ENCODE peak calls at places on chromosomes 3 and 15, in ten cellular contexts. D is CD8-positive, alpha-beta memory T cell; C is spleen; Q is tibial artery; B is transverse colon; E is IMR-90; T is kidney; R is testis; N is CD4-positive, alpha-beta memory T cell; O is astrocyte. X is an unnamed sample. For H3K4me1, the result is how much of the 10 kb centered on the place peaks cover.

GRCh38 chr3:27423463-27423862 is 54.3 kb upstream of the NEK10 start:
- DNase-seq in C (no peak), N (no peak), T (no peak), Q (no peak), B (no peak), O (peak), D (no peak), R (no peak), E (peak), X (no peak)

GRCh38 chr3:98326945-98327344 is 26.7 kb upstream of the OR5K4 start:
- DNase-seq in R (no peak), E (no peak), O (no peak), D (no peak), C (no peak), Q (no peak), B (no peak), N (no peak), T (no peak), X (no peak)

GRCh38 chr3:27684302-27684701 is 37.8 kb downstream of the EOMES start:
- DNase-seq in B (no peak), E (no peak), T (no peak), N (no peak), R (no peak), C (no peak), O (no peak), D (no peak), Q (no peak), X (no peak)

GRCh38 chr3:101720851-101721649 is 3.4 kb upstream of the CEP97 start:
- DNase-seq in O (peak), E (peak), C (no peak), N (no peak), D (no peak), T (no peak), Q (no peak), B (no peak), R (no peak), X (no peak)

GRCh38 chr3:177236704-177237103 is 39.4 kb upstream of the TBL1XR1 start:
- DNase-seq in R (no peak), D (no peak), O (no peak), E (peak), B (no peak), C (no peak), N (no peak), T (no peak), Q (no peak), X (no peak)

GRCh38 chr15:99230867-99231266 is 18.5 kb downstream of the TTC23 start:
- DNase-seq in B (no peak), R (no peak), N (no peak), C (no peak), Q (no peak), E (no peak), O (no peak), T (no peak), D (no peak), X (no peak)

GRCh38 chr3:52086939-52087675 is 30.7 kb upstream of the DUSP7 start:
- DNase-seq in R (no peak), T (peak), N (no peak), C (peak), B (no peak), Q (no peak), O (peak), E (peak), D (no peak), X (peak)

GRCh38 chr3:142209655-142210054 is 15.7 kb downstream of the GK5 start:
- DNase-seq in R (peak), T (no peak), Q (peak), O (peak), N (no peak), E (peak), B (no peak), C (no peak), D (no peak), X (no peak)

GRCh38 chr3:46098319-46098761 is 71.1 kb upstream of the XCR1 start:
- DNase-seq in E (peak), D (no peak), C (peak), N (peak), Q (peak), B (peak), O (peak), T (no peak), R (peak), X (peak)

GRCh38 chr3:51686512-51687215 is 15.6 kb downstream of the TEX264 start:
- DNase-seq in E (peak), O (peak), B (peak), D (peak), N (peak), T (peak), Q (no peak), C (peak), R (peak), X (peak)

DNA sequence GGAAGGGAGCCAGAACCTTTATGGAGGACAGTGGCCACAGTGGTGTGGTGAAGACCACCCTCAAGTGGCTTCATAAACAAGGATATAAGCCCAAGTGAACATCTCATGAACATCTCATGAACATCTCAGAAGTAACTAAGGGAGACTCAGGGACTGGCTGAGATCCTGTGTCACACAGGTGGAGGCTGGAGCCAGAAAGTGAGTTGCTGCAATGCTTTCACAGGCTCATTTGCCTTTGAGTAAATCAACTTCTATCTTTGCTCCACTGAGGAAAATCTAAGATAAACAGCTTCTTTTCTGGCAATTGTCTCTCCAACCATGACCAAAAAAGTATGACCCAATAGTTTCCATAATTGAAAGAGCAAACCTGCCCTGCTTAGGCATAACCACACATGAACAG is 152.9 kb downstream of the CADPS start:
- DNase-seq in C (no peak), Q (no peak), E (no peak), B (no peak), N (no peak), D (no peak), O (no peak), R (no peak), T (no peak), X (no peak)
- H3K4me1 ChIP-seq in C (under half), Q (under half), E (under half), B (under half), N (under half), D (under half), O (under half), R (under half), T (under half), X (under half)

GRCh38 chr3:128735287-128735686 is 9.3 kb downstream of the RAB7A start:
- DNase-seq in E (no peak), D (no peak), Q (no peak), T (no peak), O (no peak), C (no peak), N (no peak), B (no peak), R (no peak), X (no peak)
- H3K27ac ChIP-seq in E (no peak), D (no peak), Q (no peak), T (no peak), O (no peak), C (no peak), N (no peak), B (peak), R (no peak), X (no peak)

DNA sequence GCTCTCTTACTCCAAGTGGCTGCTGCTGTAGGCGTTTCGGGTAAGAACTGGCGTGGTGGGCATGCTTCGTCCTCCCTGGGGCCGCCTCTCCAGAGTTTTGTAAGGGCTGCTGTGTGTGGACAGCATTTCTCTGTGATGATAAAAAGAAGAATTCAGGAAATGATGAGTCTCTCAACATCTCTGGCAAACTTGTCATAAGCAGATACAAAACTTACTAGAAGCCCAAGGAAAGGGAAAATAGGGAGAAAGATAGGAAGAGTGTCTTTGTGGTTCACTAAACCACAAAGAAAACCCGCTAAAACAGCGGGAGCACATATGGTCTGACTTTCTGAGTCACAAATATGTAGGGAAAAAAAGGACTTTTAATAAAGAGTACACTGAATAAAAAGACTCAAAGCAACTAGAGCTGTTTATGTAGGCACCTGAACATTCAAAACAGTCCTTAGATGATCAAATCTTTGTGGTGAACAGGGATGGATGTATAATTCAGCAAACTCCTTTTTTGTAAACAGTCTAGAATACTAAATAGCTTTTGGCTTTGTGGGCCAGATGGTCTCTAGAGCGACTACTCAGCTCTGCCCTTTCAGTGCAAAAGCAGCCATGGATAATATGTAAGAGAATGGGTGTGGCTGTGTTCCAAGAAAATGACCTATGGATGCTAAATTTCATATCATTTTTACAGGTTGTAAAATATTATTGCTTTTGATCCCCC is 60.3 kb upstream of the LMOD3 start:
- DNase-seq in D (no peak), E (peak), B (no peak), R (no peak), Q (no peak), N (no peak), C (no peak), O (peak), T (no peak), X (no peak)
- H3K4me1 ChIP-seq in D (under half), E (under half), B (under half), R (under half), Q (under half), N (under half), C (under half), O (under half), T (under half), X (under half)

DNA sequence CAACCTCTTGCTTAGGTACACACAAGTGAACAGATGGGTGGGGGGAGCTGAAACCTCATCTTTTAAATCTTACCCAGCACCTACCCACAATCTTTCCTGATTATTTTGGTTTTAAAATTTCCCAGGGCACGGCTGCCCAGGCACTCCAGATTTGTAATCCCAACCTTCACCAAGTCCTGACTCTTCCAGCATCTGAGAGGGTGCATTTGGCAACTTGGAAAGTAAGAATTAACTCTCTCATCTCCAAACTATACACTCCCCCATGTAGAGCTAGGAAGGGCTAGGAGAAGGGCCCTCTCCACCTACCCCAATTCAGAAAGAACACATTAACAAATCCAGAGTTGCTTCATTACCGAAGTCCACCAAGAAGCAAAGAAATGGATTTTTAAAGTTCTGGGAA is 41.7 kb upstream of the PRICKLE2 start:
- DNase-seq in O (no peak), Q (no peak), E (no peak), D (no peak), C (no peak), N (no peak), R (no peak), B (no peak), T (no peak), X (no peak)
- H3K27ac ChIP-seq in O (peak), Q (peak), E (peak), D (no peak), C (peak), N (no peak), R (peak), B (peak), T (peak), X (peak)

GRCh38 chr3:152261329-152261728 is 7.4 kb upstream of the MBNL1 start:
- DNase-seq in T (no peak), E (no peak), C (no peak), Q (no peak), B (no peak), D (no peak), N (no peak), O (no peak), R (no peak), X (no peak)
- H3K4me1 ChIP-seq in T (under half), E (under half), C (half or more), Q (under half), B (under half), D (half or more), N (half or more), O (under half), R (under half), X (under half)

GRCh38 chr3:72336821-72337479 is 511.3 kb downstream of the SHQ1 start:
- DNase-seq in D (no peak), E (peak), N (no peak), C (peak), T (peak), O (peak), B (peak), R (peak), Q (peak), X (peak)
- H3K27ac ChIP-seq in D (no peak), E (no peak), N (no peak), C (no peak), T (no peak), O (no peak), B (peak), R (no peak), Q (no peak), X (peak)

GRCh38 chr3:25471081-25471768 is 43.2 kb downstream of the RARB start:
- DNase-seq in B (no peak), O (peak), C (no peak), Q (no peak), T (no peak), D (no peak), E (peak), N (no peak), R (no peak), X (no peak)
- H3K4me1 ChIP-seq in B (under half), O (under half), C (under half), Q (half or more), T (under half), D (under half), E (under half), N (under half), R (under half), X (under half)

GRCh38 chr3:100100454-100100853 is 13.8 kb downstream of the FILIP1L start:
- DNase-seq in Q (no peak), D (no peak), R (no peak), O (peak), E (peak), B (no peak), T (no peak), C (no peak), N (no peak), X (no peak)

GRCh38 chr3:100099621-100100020 is 14.7 kb downstream of the FILIP1L start:
- DNase-seq in E (no peak), D (no peak), T (no peak), R (no peak), O (peak), Q (no peak), N (no peak), B (no peak), C (no peak), X (no peak)

GRCh38 chr3:100097919-100098896 is 16.1 kb downstream of the FILIP1L start:
- DNase-seq in C (no peak), Q (no peak), R (no peak), E (no peak), T (no peak), B (no peak), O (no peak), D (no peak), N (no peak), X (no peak)

GRCh38 chr3:100093826-100094225 is 20.5 kb downstream of the FILIP1L start:
- DNase-seq in R (no peak), N (no peak), B (no peak), C (no peak), Q (no peak), O (no peak), D (no peak), T (no peak), E (no peak), X (no peak)

GRCh38 chr3:100096866-100097265 is 17.4 kb downstream of the FILIP1L start:
- DNase-seq in R (no peak), E (no peak), B (no peak), Q (no peak), O (no peak), C (no peak), T (no peak), D (no peak), N (no peak), X (no peak)
- H3K27ac ChIP-seq in R (no peak), E (no peak), B (no peak), Q (peak), O (no peak), C (no peak), T (no peak), D (no peak), N (no peak), X (peak)

DNA sequence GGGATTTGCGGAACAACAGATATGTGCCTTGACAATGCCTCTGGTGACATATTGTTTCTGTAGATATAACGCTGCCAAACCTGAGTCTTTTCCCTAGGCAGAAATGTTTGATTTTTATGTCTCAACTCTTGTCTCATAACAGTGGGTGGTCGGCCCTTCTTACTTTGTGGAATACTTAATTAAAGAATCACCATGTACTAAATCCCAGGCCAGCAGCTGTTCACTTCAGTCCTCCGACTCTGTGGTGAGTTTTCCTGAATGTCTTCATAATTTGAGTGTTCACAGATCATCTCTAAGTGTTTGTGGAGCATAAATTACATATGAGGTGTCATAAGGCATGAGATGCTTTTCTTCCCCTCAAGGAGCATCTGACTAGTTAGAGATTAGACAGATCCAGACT is 5.9 kb downstream of the FETUB start:
- DNase-seq in E (no peak), R (no peak), D (no peak), C (no peak), Q (no peak), N (no peak), B (no peak), O (no peak), T (no peak), X (no peak)
- H3K4me1 ChIP-seq in E (under half), R (under half), D (under half), C (under half), Q (under half), N (under half), B (under half), O (under half), T (under half), X (under half)

X was measured in lower lobe of right lung.